ENCODE peak calls at places on chromosomes 4 and X, in four cellular contexts. One of them, this sample, is unnamed.

GRCh38 chr4:113499166-113499565 is 262.4 kb downstream of the CAMK2D start:
- DNase-seq in suprapubic skin: no peak
- DNase-seq in psoas muscle: no peak
- DNase-seq in HFF-Myc: no peak
- DNase-seq in this sample: no peak

GRCh38 chrX:134460861-134461218 is 875 bp downstream of the HPRT1 start:
- DNase-seq in suprapubic skin: no peak
- DNase-seq in HFF-Myc: no peak
- DNase-seq in psoas muscle: no peak
- DNase-seq in this sample: no peak

GRCh38 chr4:86935499-86935832 is 655 bp downstream of the AFF1 start:
- DNase-seq in HFF-Myc: no peak
- DNase-seq in psoas muscle: no peak
- DNase-seq in suprapubic skin: peak
- DNase-seq in this sample: no peak

GRCh38 chr4:1458581-1458980 is 52.3 kb upstream of the NKX1-1 start:
- DNase-seq in HFF-Myc: no peak
- DNase-seq in suprapubic skin: peak
- DNase-seq in psoas muscle: no peak
- DNase-seq in this sample: no peak

GRCh38 chr4:78829296-78829695 is 53.1 kb downstream of the BMP2K start:
- DNase-seq in suprapubic skin: no peak
- DNase-seq in psoas muscle: no peak
- DNase-seq in HFF-Myc: no peak
- DNase-seq in this sample: no peak

GRCh38 chrX:17814557-17814956 is 46.5 kb downstream of the RAI2 start:
- DNase-seq in HFF-Myc: no peak
- DNase-seq in suprapubic skin: no peak
- DNase-seq in psoas muscle: no peak
- DNase-seq in this sample: no peak

GRCh38 chr4:108922191-108922590 is 159.3 kb upstream of the ETNPPL start:
- DNase-seq in psoas muscle: no peak
- DNase-seq in HFF-Myc: no peak
- DNase-seq in suprapubic skin: no peak
- DNase-seq in this sample: no peak

GRCh38 chr4:155889036-155889793 is 14.3 kb upstream of the TDO2 start:
- DNase-seq in psoas muscle: no peak
- DNase-seq in suprapubic skin: no peak
- DNase-seq in HFF-Myc: no peak
- DNase-seq in this sample: no peak

GRCh38 chrX:45761920-45762319 is 561.2 kb upstream of the DIPK2B start:
- DNase-seq in HFF-Myc: no peak
- DNase-seq in suprapubic skin: no peak
- DNase-seq in psoas muscle: no peak
- DNase-seq in this sample: no peak

GRCh38 chr4:98261291-98262271 is at the start of gene RAP1GDS1:
- DNase-seq in HFF-Myc: peak
- DNase-seq in psoas muscle: peak
- DNase-seq in suprapubic skin: peak
- DNase-seq in this sample: peak

GRCh38 chrX:132375941-132376340 is 112.9 kb downstream of the MBNL3 start:
- DNase-seq in HFF-Myc: no peak
- DNase-seq in suprapubic skin: no peak
- DNase-seq in psoas muscle: no peak
- DNase-seq in this sample: no peak

GRCh38 chrX:154135458-154136229 is 8.4 kb upstream of the OPN1LW start:
- DNase-seq in psoas muscle: no peak
- DNase-seq in HFF-Myc: no peak
- DNase-seq in suprapubic skin: no peak
- DNase-seq in this sample: no peak

GRCh38 chrX:45847966-45848365 is 647.3 kb upstream of the DIPK2B start:
- DNase-seq in HFF-Myc: no peak
- DNase-seq in suprapubic skin: no peak
- DNase-seq in psoas muscle: no peak
- DNase-seq in this sample: no peak

GRCh38 chr4:61493470-61493869 is 293.3 kb downstream of the ADGRL3 start:
- DNase-seq in suprapubic skin: no peak
- DNase-seq in psoas muscle: no peak
- DNase-seq in HFF-Myc: no peak
- DNase-seq in this sample: no peak

GRCh38 chr4:61493041-61493440 is 292.9 kb downstream of the ADGRL3 start:
- DNase-seq in suprapubic skin: no peak
- DNase-seq in psoas muscle: no peak
- DNase-seq in HFF-Myc: no peak
- DNase-seq in this sample: no peak

DNA sequence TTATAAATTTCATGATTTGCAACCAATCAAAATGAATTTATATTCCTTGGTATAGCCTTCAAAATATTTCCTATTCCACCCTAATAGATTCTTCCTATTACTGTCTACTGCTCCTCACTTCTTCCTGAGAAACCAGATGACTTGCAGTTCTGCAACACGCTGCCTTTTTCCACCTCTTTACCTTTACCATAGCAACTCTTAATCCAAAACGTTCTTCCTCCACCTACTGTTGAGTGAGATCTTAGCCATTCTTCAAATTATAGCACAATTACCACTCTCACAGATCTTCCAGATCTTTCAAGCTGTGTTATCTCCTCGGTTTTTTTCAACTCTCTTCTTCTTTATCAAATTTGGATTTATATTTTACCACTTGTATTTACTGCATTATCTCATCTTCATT is 289.8 kb downstream of the ADGRL3 start:
- DNase-seq in psoas muscle: no peak
- DNase-seq in HFF-Myc: no peak
- DNase-seq in suprapubic skin: no peak
- DNase-seq in this sample: no peak
- TF ChIP-seq CTCF in psoas muscle: no peak
- TF ChIP-seq CTCF in HFF-Myc: no peak
- TF ChIP-seq CTCF in suprapubic skin: no peak
- TF ChIP-seq CTCF in this sample: no peak

GRCh38 chrX:141857479-141857878 is 19.4 kb downstream of the MAGEC3 start:
- DNase-seq in HFF-Myc: no peak
- DNase-seq in psoas muscle: no peak
- DNase-seq in suprapubic skin: no peak
- DNase-seq in this sample: no peak
- TF ChIP-seq CTCF in HFF-Myc: no peak
- TF ChIP-seq CTCF in psoas muscle: no peak
- TF ChIP-seq CTCF in suprapubic skin: no peak
- TF ChIP-seq CTCF in this sample: no peak

GRCh38 chrX:33324099-33324498 is 112.8 kb upstream of the DMD start:
- DNase-seq in suprapubic skin: no peak
- DNase-seq in HFF-Myc: no peak
- DNase-seq in psoas muscle: no peak
- DNase-seq in this sample: no peak
- TF ChIP-seq CTCF in suprapubic skin: no peak
- TF ChIP-seq CTCF in HFF-Myc: no peak
- TF ChIP-seq CTCF in psoas muscle: peak
- TF ChIP-seq CTCF in this sample: no peak

GRCh38 chr4:40309250-40309774 is 25.8 kb upstream of the CHRNA9 start:
- DNase-seq in psoas muscle: peak
- DNase-seq in suprapubic skin: peak
- DNase-seq in HFF-Myc: peak
- DNase-seq in this sample: peak
- TF ChIP-seq CTCF in psoas muscle: peak
- TF ChIP-seq CTCF in suprapubic skin: peak
- TF ChIP-seq CTCF in HFF-Myc: peak
- TF ChIP-seq CTCF in this sample: no peak

GRCh38 chrX:119181491-119181890 is 53.9 kb upstream of the KIAA1210 start:
- DNase-seq in HFF-Myc: no peak
- DNase-seq in suprapubic skin: no peak
- DNase-seq in psoas muscle: no peak
- DNase-seq in this sample: no peak
- TF ChIP-seq CTCF in HFF-Myc: peak
- TF ChIP-seq CTCF in suprapubic skin: no peak
- TF ChIP-seq CTCF in psoas muscle: no peak
- TF ChIP-seq CTCF in this sample: no peak

This sample was measured in omental fat pad.